ENCODE peak calls at places on chromosomes 7 and 10, in six cellular contexts. G, B, V, K, Q and F are unnamed samples.

GRCh38 chr10:49690673-49691356 is 11.4 kb downstream of the C10orf53 start:
- DNase-seq in Q (peak), G (peak), B (no peak), V (no peak), K (no peak), F (no peak)

GRCh38 chr7:101880536-101881443 is 63.4 kb downstream of the CUX1 start:
- DNase-seq in G (peak), Q (no peak), K (no peak), B (peak), V (no peak), F (no peak)

GRCh38 chr10:102808380-102808779 is 28.8 kb downstream of the CYP17A1 start:
- DNase-seq in G (no peak), V (no peak), Q (no peak), K (no peak), B (no peak), F (no peak)

GRCh38 chr7:66741706-66742053 is 1.1 kb downstream of the RABGEF1 start:
- DNase-seq in V (no peak), Q (no peak), B (no peak), G (peak), K (no peak), F (no peak)

GRCh38 chr7:143392875-143393266 is 11.7 kb downstream of the ZYX start:
- DNase-seq in G (no peak), K (no peak), V (no peak), B (no peak), Q (no peak), F (no peak)

GRCh38 chr10:83539528-83540308 is 599.6 kb upstream of the GHITM start:
- DNase-seq in G (no peak), V (no peak), B (no peak), K (no peak), Q (peak), F (no peak)

GRCh38 chr10:87500646-87501048 is 4.0 kb upstream of the MINPP1 start:
- DNase-seq in B (no peak), G (no peak), Q (no peak), V (no peak), K (no peak), F (no peak)

GRCh38 chr7:106031271-106032029 is 68.4 kb downstream of the CDHR3 start:
- DNase-seq in G (no peak), V (no peak), B (no peak), K (no peak), Q (peak), F (no peak)

GRCh38 chr10:114825513-114826253 is 4.1 kb downstream of the FHIP2A start:
- DNase-seq in K (no peak), Q (no peak), G (peak), V (no peak), B (peak), F (no peak)
- H2AFZ ChIP-seq in K (no peak), Q (no peak), G (no peak), V (no peak), B (no peak), F (no peak)

GRCh38 chr10:17214486-17214885 is 13.0 kb upstream of the TRDMT1 start:
- DNase-seq in V (no peak), Q (no peak), G (peak), K (no peak), B (no peak), F (no peak)
- H2AFZ ChIP-seq in V (peak), Q (no peak), G (peak), K (no peak), B (no peak), F (peak)

DNA sequence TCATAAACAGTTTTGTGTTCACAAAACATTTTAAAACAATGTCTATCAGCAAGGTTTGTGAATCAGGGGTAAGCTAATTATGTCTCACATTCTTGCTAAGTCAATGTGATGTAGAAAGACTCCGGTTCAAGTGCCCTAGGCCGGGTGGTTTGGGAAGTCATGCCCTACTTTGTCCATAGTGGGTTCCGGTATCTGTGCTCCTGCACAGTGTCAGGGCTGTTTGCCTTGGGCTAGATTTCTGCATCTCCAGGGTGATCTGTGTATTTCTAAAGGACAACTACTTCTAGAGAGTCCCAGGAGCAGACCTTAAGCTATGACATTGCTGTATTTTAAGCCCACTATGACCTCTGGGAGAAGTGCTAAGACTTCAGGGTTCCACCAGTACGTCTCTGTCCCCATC is 504.1 kb downstream of the PLXNA4 start:
- DNase-seq in K (no peak), V (no peak), Q (no peak), B (no peak), G (no peak), F (no peak)
- H2AFZ ChIP-seq in K (no peak), V (no peak), Q (no peak), B (no peak), G (no peak), F (no peak)

DNA sequence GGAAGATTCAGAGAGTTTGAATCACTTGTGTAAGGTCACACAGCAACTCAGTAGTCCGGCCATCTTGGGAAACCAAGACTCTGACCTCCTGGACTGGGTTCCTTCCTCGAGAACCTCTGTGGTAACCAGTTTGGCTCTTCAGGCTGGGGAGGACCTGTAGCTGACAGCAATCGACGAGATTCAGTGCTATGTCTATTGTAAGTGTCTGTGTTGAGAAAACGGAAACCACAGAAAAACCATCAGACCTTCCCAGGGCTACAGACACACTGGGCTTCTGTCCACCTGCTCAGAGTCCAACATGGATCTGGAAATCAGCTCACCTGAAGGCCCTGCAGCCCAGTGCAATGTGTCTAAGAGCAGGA is 403.7 kb downstream of the RPS24 start:
- DNase-seq in G (no peak), V (no peak), Q (no peak), K (no peak), B (peak), F (no peak)
- H2AFZ ChIP-seq in G (no peak), V (no peak), Q (no peak), K (no peak), B (no peak), F (no peak)

DNA sequence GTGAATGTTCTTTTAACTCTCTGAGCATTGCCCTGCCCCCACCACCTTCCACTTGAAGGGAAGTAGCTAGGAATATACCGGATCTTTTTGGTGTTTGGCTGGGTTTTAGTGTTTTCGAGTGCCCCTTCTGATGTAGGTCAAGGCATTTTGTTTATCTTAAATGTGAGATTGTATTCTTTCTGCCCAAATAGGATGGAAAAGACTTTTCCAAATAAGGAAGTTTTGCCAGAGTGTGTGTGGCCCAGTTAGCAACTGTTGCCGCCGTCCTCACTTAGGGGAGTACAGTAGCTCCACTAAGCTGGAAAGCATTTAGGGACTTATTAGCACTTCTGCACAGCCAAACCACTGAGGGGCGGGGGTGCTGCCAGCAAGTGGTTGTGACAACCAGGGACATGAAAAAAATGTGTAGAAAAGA is 29.8 kb upstream of the VCL start:
- DNase-seq in Q (peak), G (peak), V (peak), K (no peak), B (no peak), F (no peak)
- H2AFZ ChIP-seq in Q (no peak), G (peak), V (no peak), K (no peak), B (no peak), F (peak)

GRCh38 chr7:104926905-104927454 is 87.0 kb upstream of the KMT2E start:
- DNase-seq in B (no peak), G (no peak), K (no peak), V (peak), Q (peak), F (no peak)

GRCh38 chr7:104921596-104921995 is 92.4 kb upstream of the KMT2E start:
- DNase-seq in B (no peak), K (no peak), G (peak), V (no peak), Q (no peak), F (no peak)

GRCh38 chr7:104926189-104926904 is 87.7 kb upstream of the KMT2E start:
- DNase-seq in V (no peak), G (no peak), B (no peak), Q (no peak), K (no peak), F (no peak)

GRCh38 chr7:104923010-104923421 is 91.0 kb upstream of the KMT2E start:
- DNase-seq in K (peak), G (peak), V (peak), Q (peak), B (peak), F (peak)

DNA sequence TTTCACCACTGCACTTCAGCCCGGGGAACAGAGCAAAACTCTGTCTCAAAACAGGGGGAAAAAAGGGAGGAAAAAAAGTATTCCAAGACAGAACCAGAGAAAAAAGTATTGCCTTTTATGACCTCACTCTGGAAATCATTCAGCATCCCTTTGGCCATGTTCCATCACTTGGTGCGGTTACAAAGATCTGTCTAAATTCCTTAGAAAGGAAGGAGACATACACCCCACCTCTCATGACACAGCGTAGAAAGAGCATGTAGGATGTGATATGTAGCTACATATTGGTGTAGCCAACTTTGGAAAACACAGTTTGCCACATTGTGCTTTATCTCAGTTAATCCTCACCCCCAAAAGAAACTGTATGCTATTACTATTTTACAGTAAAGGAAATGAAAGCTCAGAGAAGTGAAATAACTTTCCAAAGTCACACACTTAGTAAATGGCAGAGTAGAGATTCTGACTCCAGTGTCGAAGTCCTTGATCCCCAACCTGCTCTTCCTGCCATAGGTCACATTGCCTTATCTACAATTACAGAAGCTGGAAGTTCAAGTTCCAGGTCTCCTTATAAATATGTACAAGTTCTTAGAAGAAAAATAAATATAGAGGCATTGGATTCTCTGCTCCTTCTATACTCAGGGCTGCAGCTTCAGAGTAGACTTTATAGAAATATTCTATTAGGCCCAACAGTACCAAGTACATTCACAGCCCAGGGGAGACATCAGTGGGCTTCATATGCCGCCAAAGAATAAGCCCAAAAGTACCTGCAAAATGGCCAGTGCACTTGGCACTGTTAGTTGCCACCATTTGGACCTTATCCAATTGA is 91.6 kb upstream of the KMT2E start:
- DNase-seq in V (no peak), G (peak), Q (no peak), K (no peak), B (no peak), F (no peak)
- H2AFZ ChIP-seq in V (no peak), G (no peak), Q (no peak), K (no peak), B (no peak), F (no peak)

GRCh38 chr10:93600861-93601773 is at the start of gene RBP4:
- DNase-seq in Q (peak), G (peak), V (peak), K (no peak), B (no peak), F (no peak)
- H2AFZ ChIP-seq in Q (peak), G (no peak), V (peak), K (no peak), B (no peak), F (peak)

DNA sequence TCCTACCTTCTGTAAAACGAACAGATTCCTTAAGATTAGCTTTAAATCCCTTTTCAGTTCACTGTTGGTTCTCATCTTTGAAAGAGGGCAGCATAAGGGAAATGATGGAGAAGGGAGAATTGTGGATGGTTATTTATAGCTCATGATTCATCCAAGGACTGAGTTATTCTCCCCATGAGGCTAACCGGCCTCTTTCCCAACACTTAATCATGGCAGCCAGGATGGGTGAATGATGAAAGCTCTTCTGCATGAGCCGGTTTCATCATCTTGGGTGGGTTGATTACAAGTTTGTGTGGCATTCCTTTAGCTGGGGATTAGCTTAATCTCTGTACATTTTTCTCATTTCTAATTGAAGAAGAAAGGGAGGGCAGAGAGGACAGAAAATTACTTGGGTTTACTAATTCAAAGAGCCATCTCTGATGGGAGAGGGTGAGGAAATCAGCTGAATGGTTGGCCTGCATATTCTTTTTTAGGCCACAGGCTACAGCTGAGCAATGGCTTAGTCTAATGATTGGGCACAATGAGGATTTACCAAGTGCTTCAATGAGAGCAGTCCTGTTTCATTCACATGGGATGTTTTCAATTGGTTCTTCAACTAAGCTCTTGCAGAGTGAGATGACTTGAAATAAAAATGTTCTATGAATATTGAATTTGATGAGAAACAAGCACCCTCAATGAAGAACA is 250.0 kb downstream of the BMPER start:
- DNase-seq in B (no peak), G (peak), K (no peak), Q (no peak), V (no peak), F (no peak)
- H2AFZ ChIP-seq in B (no peak), G (no peak), K (no peak), Q (no peak), V (no peak), F (no peak)